ENCODE peak calls at places on chromosomes 2 and 18, in seven cellular contexts. One of them, this sample, is unnamed.
A peak's percentile ranks its signal among the peaks of the same experiment; 100 is the strongest.

GRCh38 chr2:31235504-31235902 is 1.6 kb downstream of the EHD3 start:
- DNase-seq in activated T-helper 1 cell treated with Interleukin-2 at 50 U/mL for 16 hours: no peak
- DNase-seq in AG08395: peak; percentile 85
- DNase-seq in glutamatergic neuron: no peak
- DNase-seq in hepatocyte: no peak
- DNase-seq in brain microvascular endothelial cell: peak; percentile 80
- DNase-seq in activated T-cell treated with anti-CD3 and anti-CD28 coated beads, Interleukin-2, amount 50 U/mL, for 4 hours: no peak
- DNase-seq in this sample: peak; percentile 86

GRCh38 chr2:222859786-222860726 is 780 bp upstream of the ACSL3 start:
- DNase-seq in activated T-helper 1 cell treated with Interleukin-2 at 50 U/mL for 16 hours: no peak
- DNase-seq in AG08395: no peak
- DNase-seq in glutamatergic neuron: no peak
- DNase-seq in hepatocyte: peak; percentile 73
- DNase-seq in brain microvascular endothelial cell: no peak
- DNase-seq in activated T-cell treated with anti-CD3 and anti-CD28 coated beads, Interleukin-2, amount 50 U/mL, for 4 hours: no peak
- DNase-seq in this sample: no peak

GRCh38 chr2:30084915-30085314 is 61.9 kb upstream of the YPEL5 start:
- DNase-seq in activated T-helper 1 cell treated with Interleukin-2 at 50 U/mL for 16 hours: no peak
- DNase-seq in AG08395: no peak
- DNase-seq in glutamatergic neuron: no peak
- DNase-seq in hepatocyte: no peak
- DNase-seq in brain microvascular endothelial cell: no peak
- DNase-seq in activated T-cell treated with anti-CD3 and anti-CD28 coated beads, Interleukin-2, amount 50 U/mL, for 4 hours: no peak
- DNase-seq in this sample: no peak

GRCh38 chr2:46970334-46971288 is 55.0 kb upstream of the MCFD2 start:
- DNase-seq in activated T-helper 1 cell treated with Interleukin-2 at 50 U/mL for 16 hours: no peak
- DNase-seq in AG08395: peak; percentile 37
- DNase-seq in glutamatergic neuron: no peak
- DNase-seq in hepatocyte: peak; percentile 64
- DNase-seq in brain microvascular endothelial cell: peak; percentile 31
- DNase-seq in activated T-cell treated with anti-CD3 and anti-CD28 coated beads, Interleukin-2, amount 50 U/mL, for 4 hours: no peak
- DNase-seq in this sample: no peak

GRCh38 chr2:187529977-187530721 is 24.1 kb downstream of the TFPI start:
- DNase-seq in activated T-helper 1 cell treated with Interleukin-2 at 50 U/mL for 16 hours: no peak
- DNase-seq in AG08395: no peak
- DNase-seq in glutamatergic neuron: no peak
- DNase-seq in hepatocyte: no peak
- DNase-seq in brain microvascular endothelial cell: no peak
- DNase-seq in activated T-cell treated with anti-CD3 and anti-CD28 coated beads, Interleukin-2, amount 50 U/mL, for 4 hours: no peak
- DNase-seq in this sample: no peak

GRCh38 chr2:179454443-179455218 is 190.0 kb upstream of the SESTD1 start:
- DNase-seq in activated T-helper 1 cell treated with Interleukin-2 at 50 U/mL for 16 hours: no peak
- DNase-seq in AG08395: peak; percentile 57
- DNase-seq in glutamatergic neuron: no peak
- DNase-seq in hepatocyte: no peak
- DNase-seq in brain microvascular endothelial cell: peak; percentile 95
- DNase-seq in activated T-cell treated with anti-CD3 and anti-CD28 coated beads, Interleukin-2, amount 50 U/mL, for 4 hours: no peak
- DNase-seq in this sample: peak; percentile 72

GRCh38 chr2:17104454-17104853 is 413.8 kb downstream of the RAD51AP2 start:
- DNase-seq in activated T-helper 1 cell treated with Interleukin-2 at 50 U/mL for 16 hours: no peak
- DNase-seq in AG08395: no peak
- DNase-seq in glutamatergic neuron: no peak
- DNase-seq in hepatocyte: no peak
- DNase-seq in brain microvascular endothelial cell: peak; percentile 72
- DNase-seq in activated T-cell treated with anti-CD3 and anti-CD28 coated beads, Interleukin-2, amount 50 U/mL, for 4 hours: no peak
- DNase-seq in this sample: peak; percentile 11

GRCh38 chr2:65436169-65436824 is 3.9 kb upstream of the SPRED2 start:
- DNase-seq in activated T-helper 1 cell treated with Interleukin-2 at 50 U/mL for 16 hours: no peak
- DNase-seq in AG08395: peak; percentile 95
- DNase-seq in glutamatergic neuron: peak; percentile 73
- DNase-seq in hepatocyte: peak; percentile 95
- DNase-seq in brain microvascular endothelial cell: peak; percentile 89
- DNase-seq in activated T-cell treated with anti-CD3 and anti-CD28 coated beads, Interleukin-2, amount 50 U/mL, for 4 hours: no peak
- DNase-seq in this sample: peak; percentile 78

GRCh38 chr18:34760444-34760843 is 50.3 kb downstream of the DTNA start:
- DNase-seq in activated T-helper 1 cell treated with Interleukin-2 at 50 U/mL for 16 hours: no peak
- DNase-seq in AG08395: no peak
- DNase-seq in glutamatergic neuron: no peak
- DNase-seq in hepatocyte: no peak
- DNase-seq in brain microvascular endothelial cell: no peak
- DNase-seq in activated T-cell treated with anti-CD3 and anti-CD28 coated beads, Interleukin-2, amount 50 U/mL, for 4 hours: no peak
- DNase-seq in this sample: no peak

GRCh38 chr2:200534572-200534971 is 8.6 kb downstream of the SGO2 start:
- DNase-seq in activated T-helper 1 cell treated with Interleukin-2 at 50 U/mL for 16 hours: no peak
- DNase-seq in AG08395: no peak
- DNase-seq in glutamatergic neuron: no peak
- DNase-seq in hepatocyte: no peak
- DNase-seq in brain microvascular endothelial cell: no peak
- DNase-seq in activated T-cell treated with anti-CD3 and anti-CD28 coated beads, Interleukin-2, amount 50 U/mL, for 4 hours: no peak
- DNase-seq in this sample: no peak

GRCh38 chr18:79513381-79514081 is 117.8 kb downstream of the NFATC1 start:
- DNase-seq in activated T-helper 1 cell treated with Interleukin-2 at 50 U/mL for 16 hours: no peak
- DNase-seq in AG08395: no peak
- DNase-seq in glutamatergic neuron: no peak
- DNase-seq in hepatocyte: no peak
- DNase-seq in brain microvascular endothelial cell: no peak
- DNase-seq in activated T-cell treated with anti-CD3 and anti-CD28 coated beads, Interleukin-2, amount 50 U/mL, for 4 hours: peak; percentile 1
- DNase-seq in this sample: no peak

GRCh38 chr2:39050109-39050508 is 70.7 kb downstream of the SOS1 start:
- DNase-seq in activated T-helper 1 cell treated with Interleukin-2 at 50 U/mL for 16 hours: no peak
- DNase-seq in AG08395: no peak
- DNase-seq in glutamatergic neuron: no peak
- DNase-seq in hepatocyte: no peak
- DNase-seq in brain microvascular endothelial cell: no peak
- DNase-seq in activated T-cell treated with anti-CD3 and anti-CD28 coated beads, Interleukin-2, amount 50 U/mL, for 4 hours: no peak
- DNase-seq in this sample: no peak

GRCh38 chr18:50973367-50974126 is 5.7 kb downstream of the ELAC1 start:
- DNase-seq in activated T-helper 1 cell treated with Interleukin-2 at 50 U/mL for 16 hours: no peak
- DNase-seq in AG08395: peak; percentile 78
- DNase-seq in glutamatergic neuron: no peak
- DNase-seq in hepatocyte: peak; percentile 61
- DNase-seq in brain microvascular endothelial cell: peak; percentile 44
- DNase-seq in activated T-cell treated with anti-CD3 and anti-CD28 coated beads, Interleukin-2, amount 50 U/mL, for 4 hours: no peak
- DNase-seq in this sample: no peak

GRCh38 chr2:62576276-62576939 is 70.4 kb upstream of the TMEM17 start:
- DNase-seq in activated T-helper 1 cell treated with Interleukin-2 at 50 U/mL for 16 hours: no peak
- DNase-seq in AG08395: no peak
- DNase-seq in glutamatergic neuron: no peak
- DNase-seq in hepatocyte: no peak
- DNase-seq in brain microvascular endothelial cell: no peak
- DNase-seq in activated T-cell treated with anti-CD3 and anti-CD28 coated beads, Interleukin-2, amount 50 U/mL, for 4 hours: no peak
- DNase-seq in this sample: no peak

GRCh38 chr18:24388975-24389374 is 8.6 kb downstream of the OSBPL1A start:
- DNase-seq in activated T-helper 1 cell treated with Interleukin-2 at 50 U/mL for 16 hours: no peak
- DNase-seq in AG08395: no peak
- DNase-seq in glutamatergic neuron: no peak
- DNase-seq in hepatocyte: no peak
- DNase-seq in brain microvascular endothelial cell: no peak
- DNase-seq in activated T-cell treated with anti-CD3 and anti-CD28 coated beads, Interleukin-2, amount 50 U/mL, for 4 hours: no peak
- DNase-seq in this sample: no peak

GRCh38 chr2:174844295-174844708 is 80.0 kb upstream of the CHRNA1 start:
- DNase-seq in activated T-helper 1 cell treated with Interleukin-2 at 50 U/mL for 16 hours: no peak
- DNase-seq in AG08395: no peak
- DNase-seq in glutamatergic neuron: no peak
- DNase-seq in hepatocyte: no peak
- DNase-seq in brain microvascular endothelial cell: no peak
- DNase-seq in activated T-cell treated with anti-CD3 and anti-CD28 coated beads, Interleukin-2, amount 50 U/mL, for 4 hours: no peak
- DNase-seq in this sample: no peak

GRCh38 chr2:290090-290722 is 2.3 kb upstream of the ALKAL2 start:
- DNase-seq in activated T-helper 1 cell treated with Interleukin-2 at 50 U/mL for 16 hours: peak; percentile 22
- DNase-seq in AG08395: peak; percentile 74
- DNase-seq in glutamatergic neuron: peak; percentile 85
- DNase-seq in hepatocyte: peak; percentile 83
- DNase-seq in brain microvascular endothelial cell: peak; percentile 61
- DNase-seq in activated T-cell treated with anti-CD3 and anti-CD28 coated beads, Interleukin-2, amount 50 U/mL, for 4 hours: peak; percentile 50
- DNase-seq in this sample: peak; percentile 48

GRCh38 chr18:10036479-10036878 is 122.7 kb downstream of the VAPA start:
- DNase-seq in activated T-helper 1 cell treated with Interleukin-2 at 50 U/mL for 16 hours: no peak
- DNase-seq in AG08395: peak; percentile 61
- DNase-seq in glutamatergic neuron: no peak
- DNase-seq in hepatocyte: no peak
- DNase-seq in brain microvascular endothelial cell: no peak
- DNase-seq in activated T-cell treated with anti-CD3 and anti-CD28 coated beads, Interleukin-2, amount 50 U/mL, for 4 hours: no peak
- DNase-seq in this sample: no peak

GRCh38 chr2:44267269-44268258 is 7.7 kb upstream of the SLC3A1 start:
- DNase-seq in activated T-helper 1 cell treated with Interleukin-2 at 50 U/mL for 16 hours: no peak
- DNase-seq in AG08395: peak; percentile 33
- DNase-seq in glutamatergic neuron: no peak
- DNase-seq in hepatocyte: no peak
- DNase-seq in brain microvascular endothelial cell: no peak
- DNase-seq in activated T-cell treated with anti-CD3 and anti-CD28 coated beads, Interleukin-2, amount 50 U/mL, for 4 hours: no peak
- DNase-seq in this sample: peak; percentile 20

GRCh38 chr2:58081000-58081399 is 34.4 kb downstream of the VRK2 start:
- DNase-seq in activated T-helper 1 cell treated with Interleukin-2 at 50 U/mL for 16 hours: no peak
- DNase-seq in AG08395: no peak
- DNase-seq in glutamatergic neuron: no peak
- DNase-seq in hepatocyte: peak; percentile 8
- DNase-seq in brain microvascular endothelial cell: no peak
- DNase-seq in activated T-cell treated with anti-CD3 and anti-CD28 coated beads, Interleukin-2, amount 50 U/mL, for 4 hours: no peak
- DNase-seq in this sample: no peak

GRCh38 chr2:236028066-236028465 is 140.1 kb downstream of the GBX2 start:
- DNase-seq in activated T-helper 1 cell treated with Interleukin-2 at 50 U/mL for 16 hours: no peak
- DNase-seq in AG08395: no peak
- DNase-seq in glutamatergic neuron: no peak
- DNase-seq in hepatocyte: no peak
- DNase-seq in brain microvascular endothelial cell: no peak
- DNase-seq in activated T-cell treated with anti-CD3 and anti-CD28 coated beads, Interleukin-2, amount 50 U/mL, for 4 hours: no peak
- DNase-seq in this sample: no peak

GRCh38 chr2:62287895-62288589 is 92.1 kb downstream of the B3GNT2 start:
- DNase-seq in activated T-helper 1 cell treated with Interleukin-2 at 50 U/mL for 16 hours: peak; percentile 37
- DNase-seq in AG08395: peak; percentile 32
- DNase-seq in glutamatergic neuron: no peak
- DNase-seq in hepatocyte: peak; percentile 60
- DNase-seq in brain microvascular endothelial cell: peak; percentile 53
- DNase-seq in activated T-cell treated with anti-CD3 and anti-CD28 coated beads, Interleukin-2, amount 50 U/mL, for 4 hours: peak; percentile 36
- DNase-seq in this sample: no peak

GRCh38 chr2:15788458-15789229 is 151.7 kb upstream of the MYCN start:
- DNase-seq in activated T-helper 1 cell treated with Interleukin-2 at 50 U/mL for 16 hours: no peak
- DNase-seq in AG08395: no peak
- DNase-seq in glutamatergic neuron: no peak
- DNase-seq in hepatocyte: no peak
- DNase-seq in brain microvascular endothelial cell: no peak
- DNase-seq in activated T-cell treated with anti-CD3 and anti-CD28 coated beads, Interleukin-2, amount 50 U/mL, for 4 hours: no peak
- DNase-seq in this sample: no peak

GRCh38 chr2:111226797-111227700 is 106.3 kb downstream of the BCL2L11 start:
- DNase-seq in activated T-helper 1 cell treated with Interleukin-2 at 50 U/mL for 16 hours: no peak
- DNase-seq in AG08395: peak; percentile 44
- DNase-seq in glutamatergic neuron: no peak
- DNase-seq in hepatocyte: no peak
- DNase-seq in brain microvascular endothelial cell: peak; percentile 25
- DNase-seq in activated T-cell treated with anti-CD3 and anti-CD28 coated beads, Interleukin-2, amount 50 U/mL, for 4 hours: no peak
- DNase-seq in this sample: peak; percentile 78

GRCh38 chr18:59665057-59666007 is 31.9 kb downstream of the CCBE1 start:
- DNase-seq in activated T-helper 1 cell treated with Interleukin-2 at 50 U/mL for 16 hours: no peak
- DNase-seq in AG08395: no peak
- DNase-seq in glutamatergic neuron: no peak
- DNase-seq in hepatocyte: no peak
- DNase-seq in brain microvascular endothelial cell: no peak
- DNase-seq in activated T-cell treated with anti-CD3 and anti-CD28 coated beads, Interleukin-2, amount 50 U/mL, for 4 hours: no peak
- DNase-seq in this sample: peak; percentile 44

GRCh38 chr18:9117980-9118841 is 15.7 kb downstream of the NDUFV2 start:
- DNase-seq in activated T-helper 1 cell treated with Interleukin-2 at 50 U/mL for 16 hours: no peak
- DNase-seq in AG08395: no peak
- DNase-seq in glutamatergic neuron: no peak
- DNase-seq in hepatocyte: no peak
- DNase-seq in brain microvascular endothelial cell: no peak
- DNase-seq in activated T-cell treated with anti-CD3 and anti-CD28 coated beads, Interleukin-2, amount 50 U/mL, for 4 hours: no peak
- DNase-seq in this sample: no peak

GRCh38 chr2:157328133-157328532 is 2.5 kb upstream of the ERMN start:
- DNase-seq in activated T-helper 1 cell treated with Interleukin-2 at 50 U/mL for 16 hours: no peak
- DNase-seq in AG08395: no peak
- DNase-seq in glutamatergic neuron: no peak
- DNase-seq in hepatocyte: no peak
- DNase-seq in brain microvascular endothelial cell: no peak
- DNase-seq in activated T-cell treated with anti-CD3 and anti-CD28 coated beads, Interleukin-2, amount 50 U/mL, for 4 hours: no peak
- DNase-seq in this sample: no peak

GRCh38 chr2:72917875-72918660 is 749 bp downstream of the EMX1 start:
- DNase-seq in activated T-helper 1 cell treated with Interleukin-2 at 50 U/mL for 16 hours: no peak
- DNase-seq in AG08395: no peak
- DNase-seq in glutamatergic neuron: peak; percentile 53
- DNase-seq in hepatocyte: no peak
- DNase-seq in brain microvascular endothelial cell: no peak
- DNase-seq in activated T-cell treated with anti-CD3 and anti-CD28 coated beads, Interleukin-2, amount 50 U/mL, for 4 hours: no peak
- DNase-seq in this sample: no peak

GRCh38 chr18:42564761-42565160 is 550.7 kb downstream of the RIT2 start:
- DNase-seq in activated T-helper 1 cell treated with Interleukin-2 at 50 U/mL for 16 hours: no peak
- DNase-seq in AG08395: no peak
- DNase-seq in glutamatergic neuron: no peak
- DNase-seq in hepatocyte: no peak
- DNase-seq in brain microvascular endothelial cell: no peak
- DNase-seq in activated T-cell treated with anti-CD3 and anti-CD28 coated beads, Interleukin-2, amount 50 U/mL, for 4 hours: no peak
- DNase-seq in this sample: no peak

GRCh38 chr2:98385050-98385699 is 38.9 kb downstream of the CNGA3 start:
- DNase-seq in activated T-helper 1 cell treated with Interleukin-2 at 50 U/mL for 16 hours: peak; percentile 41
- DNase-seq in AG08395: peak; percentile 86
- DNase-seq in glutamatergic neuron: peak; percentile 89
- DNase-seq in hepatocyte: peak; percentile 88
- DNase-seq in brain microvascular endothelial cell: peak; percentile 69
- DNase-seq in activated T-cell treated with anti-CD3 and anti-CD28 coated beads, Interleukin-2, amount 50 U/mL, for 4 hours: peak; percentile 57
- DNase-seq in this sample: peak; percentile 41

GRCh38 chr2:158993721-158994587 is 25.5 kb downstream of the TANC1 start:
- DNase-seq in activated T-helper 1 cell treated with Interleukin-2 at 50 U/mL for 16 hours: no peak
- DNase-seq in AG08395: no peak
- DNase-seq in glutamatergic neuron: no peak
- DNase-seq in hepatocyte: no peak
- DNase-seq in brain microvascular endothelial cell: no peak
- DNase-seq in activated T-cell treated with anti-CD3 and anti-CD28 coated beads, Interleukin-2, amount 50 U/mL, for 4 hours: no peak
- DNase-seq in this sample: no peak

GRCh38 chr2:188378551-188378950 is 86.9 kb downstream of the GULP1 start:
- DNase-seq in activated T-helper 1 cell treated with Interleukin-2 at 50 U/mL for 16 hours: no peak
- DNase-seq in AG08395: no peak
- DNase-seq in glutamatergic neuron: no peak
- DNase-seq in hepatocyte: no peak
- DNase-seq in brain microvascular endothelial cell: no peak
- DNase-seq in activated T-cell treated with anti-CD3 and anti-CD28 coated beads, Interleukin-2, amount 50 U/mL, for 4 hours: no peak
- DNase-seq in this sample: no peak

GRCh38 chr2:95383635-95384027 is 18.9 kb upstream of the FAHD2A start:
- DNase-seq in activated T-helper 1 cell treated with Interleukin-2 at 50 U/mL for 16 hours: no peak
- DNase-seq in AG08395: no peak
- DNase-seq in glutamatergic neuron: no peak
- DNase-seq in hepatocyte: no peak
- DNase-seq in brain microvascular endothelial cell: no peak
- DNase-seq in activated T-cell treated with anti-CD3 and anti-CD28 coated beads, Interleukin-2, amount 50 U/mL, for 4 hours: no peak
- DNase-seq in this sample: no peak

GRCh38 chr2:18603867-18604572 is 14.7 kb upstream of the NT5C1B start:
- DNase-seq in activated T-helper 1 cell treated with Interleukin-2 at 50 U/mL for 16 hours: no peak
- DNase-seq in AG08395: no peak
- DNase-seq in glutamatergic neuron: no peak
- DNase-seq in hepatocyte: no peak
- DNase-seq in brain microvascular endothelial cell: no peak
- DNase-seq in activated T-cell treated with anti-CD3 and anti-CD28 coated beads, Interleukin-2, amount 50 U/mL, for 4 hours: no peak
- DNase-seq in this sample: no peak

GRCh38 chr2:57479994-57480393 is 566.6 kb upstream of the VRK2 start:
- DNase-seq in activated T-helper 1 cell treated with Interleukin-2 at 50 U/mL for 16 hours: no peak
- DNase-seq in AG08395: no peak
- DNase-seq in glutamatergic neuron: no peak
- DNase-seq in hepatocyte: no peak
- DNase-seq in brain microvascular endothelial cell: no peak
- DNase-seq in activated T-cell treated with anti-CD3 and anti-CD28 coated beads, Interleukin-2, amount 50 U/mL, for 4 hours: no peak
- DNase-seq in this sample: no peak

GRCh38 chr2:19346983-19347618 is 11.3 kb downstream of the OSR1 start:
- DNase-seq in activated T-helper 1 cell treated with Interleukin-2 at 50 U/mL for 16 hours: no peak
- DNase-seq in AG08395: no peak
- DNase-seq in glutamatergic neuron: no peak
- DNase-seq in hepatocyte: no peak
- DNase-seq in brain microvascular endothelial cell: no peak
- DNase-seq in activated T-cell treated with anti-CD3 and anti-CD28 coated beads, Interleukin-2, amount 50 U/mL, for 4 hours: no peak
- DNase-seq in this sample: no peak

GRCh38 chr2:109058215-109058614 is 69.2 kb upstream of the EDAR start:
- DNase-seq in activated T-helper 1 cell treated with Interleukin-2 at 50 U/mL for 16 hours: no peak
- DNase-seq in AG08395: no peak
- DNase-seq in glutamatergic neuron: no peak
- DNase-seq in hepatocyte: no peak
- DNase-seq in brain microvascular endothelial cell: no peak
- DNase-seq in activated T-cell treated with anti-CD3 and anti-CD28 coated beads, Interleukin-2, amount 50 U/mL, for 4 hours: no peak
- DNase-seq in this sample: no peak

GRCh38 chr2:59727191-59727590 is 826.3 kb downstream of the BCL11A start:
- DNase-seq in activated T-helper 1 cell treated with Interleukin-2 at 50 U/mL for 16 hours: no peak
- DNase-seq in AG08395: no peak
- DNase-seq in glutamatergic neuron: no peak
- DNase-seq in hepatocyte: no peak
- DNase-seq in brain microvascular endothelial cell: no peak
- DNase-seq in activated T-cell treated with anti-CD3 and anti-CD28 coated beads, Interleukin-2, amount 50 U/mL, for 4 hours: no peak
- DNase-seq in this sample: no peak

This sample was measured in astrocyte of the cerebellum.